ENCODE peak calls at places on chromosomes 2 and 18, in five cellular contexts. V is amniotic stem cell; R is activated CD8-positive, alpha-beta memory T cell treated with anti-CD3 and anti-CD28 coated beads for 24 hours; X is NCI-H1092; M is GM23248. J is an unnamed sample.

GRCh38 chr2:189337648-189338047 is 103.6 kb upstream of the WDR75 start:
- DNase-seq in R (no peak), X (no peak), V (no peak), M (peak; percentile 75), J (no peak)

GRCh38 chr2:196459539-196459938 is 180.0 kb upstream of the CCDC150 start:
- DNase-seq in V (peak; percentile 25), R (no peak), M (no peak), X (no peak), J (no peak)

GRCh38 chr2:5387421-5387820 is 304.8 kb upstream of the SOX11 start:
- DNase-seq in R (no peak), X (no peak), V (no peak), M (no peak), J (no peak)

GRCh38 chr2:160279813-160280465 is 79.9 kb upstream of the ITGB6 start:
- DNase-seq in V (no peak), X (no peak), R (no peak), M (peak; percentile 84), J (no peak)

GRCh38 chr2:239882335-239882734 is 142.8 kb downstream of the NDUFA10 start:
- DNase-seq in R (peak; percentile 80), X (no peak), M (peak; percentile 30), V (no peak), J (peak; percentile 43)

GRCh38 chr2:12428324-12428723 is 288.4 kb upstream of the TRIB2 start:
- DNase-seq in R (no peak), V (no peak), M (no peak), X (no peak), J (no peak)

GRCh38 chr18:46152808-46153617 is 48.8 kb downstream of the HAUS1 start:
- DNase-seq in M (peak; percentile 78), V (no peak), R (no peak), X (peak; percentile 70), J (peak; percentile 91)

GRCh38 chr2:134119672-134120159 is 134.2 kb upstream of the MGAT5 start:
- DNase-seq in M (peak; percentile 95), R (peak; percentile 91), X (peak; percentile 55), V (peak; percentile 87), J (peak; percentile 79)

GRCh38 chr18:66795011-66795410 is 191.1 kb upstream of the CDH19 start:
- DNase-seq in X (no peak), V (no peak), R (no peak), M (no peak), J (no peak)